ENCODE peak calls at places on chromosome 7, in ten cellular contexts. X is heart right ventricle; R is lower lobe of right lung; V is T-helper 17 cell; B is memory B cell; I is HCT116; K is activated CD8-positive, alpha-beta memory T cell treated with anti-CD3 and anti-CD28 coated beads, Interleukin-2, amount 10 ng/mL, durations not matched to agents 7 days and 5 days; N is natural killer cell; Q is activated CD4-positive, alpha-beta T cell treated with anti-CD3 and anti-CD28 coated beads for 36 hours; H is HepG2. P is an unnamed sample.

GRCh38 chr7:6476596-6477374 is 29.0 kb upstream of the DAGLB start:
- ATAC-seq in X (no peak), R (peak; percentile 24), V (no peak), B (no peak), I (no peak), K (no peak), N (no peak), Q (peak; percentile 21), H (peak; percentile 13), P (no peak)

GRCh38 chr7:102444961-102445673 is 11.7 kb downstream of the ORAI2 start:
- ATAC-seq in X (no peak), R (no peak), V (peak; percentile 24), B (peak; percentile 55), I (no peak), K (no peak), N (no peak), Q (no peak), H (no peak), P (no peak)

GRCh38 chr7:155872678-155873369 is 60.6 kb upstream of the SHH start:
- ATAC-seq in X (no peak), R (no peak), V (no peak), B (no peak), I (no peak), K (no peak), N (no peak), Q (no peak), H (peak; percentile 26), P (no peak)

GRCh38 chr7:130491841-130492518 is at the start of gene MEST:
- ATAC-seq in X (no peak), R (peak; percentile 62), V (no peak), B (no peak), I (no peak), K (no peak), N (no peak), Q (peak; percentile 55), H (no peak), P (peak; percentile 45)

GRCh38 chr7:151428393-151429231 is 11.3 kb downstream of the CRYGN start:
- ATAC-seq in X (no peak), R (peak; percentile 58), V (no peak), B (no peak), I (no peak), K (no peak), N (no peak), Q (no peak), H (peak; percentile 32), P (no peak)

GRCh38 chr7:33578166-33578565 is 327.2 kb upstream of the BMPER start:
- ATAC-seq in X (no peak), R (no peak), V (no peak), B (no peak), I (no peak), K (no peak), N (no peak), Q (no peak), H (no peak), P (no peak)

GRCh38 chr7:36182854-36183604 is 30.0 kb downstream of the EEPD1 start:
- ATAC-seq in X (peak; percentile 52), R (peak; percentile 21), V (peak; percentile 20), B (no peak), I (no peak), K (no peak), N (no peak), Q (no peak), H (peak; percentile 96), P (no peak)

GRCh38 chr7:155919400-155920067 is 107.3 kb upstream of the SHH start:
- ATAC-seq in X (no peak), R (peak; percentile 2), V (no peak), B (no peak), I (peak; percentile 29), K (no peak), N (no peak), Q (no peak), H (peak; percentile 73), P (no peak)

GRCh38 chr7:36291387-36292316 is 98.0 kb upstream of the ANLN start:
- ATAC-seq in X (peak; percentile 96), R (peak; percentile 93), V (peak; percentile 42), B (peak; percentile 52), I (peak; percentile 81), K (peak; percentile 58), N (peak; percentile 70), Q (peak; percentile 53), H (peak; percentile 66), P (peak; percentile 89)

GRCh38 chr7:90346326-90347125 is at the start of gene GTPBP10:
- ATAC-seq in X (peak; percentile 100), R (peak; percentile 100), V (peak; percentile 94), B (peak; percentile 88), I (peak; percentile 98), K (peak; percentile 99), N (peak; percentile 99), Q (peak; percentile 96), H (peak; percentile 91), P (peak; percentile 100)

GRCh38 chr7:98187138-98187502 is 24.1 kb upstream of the BHLHA15 start:
- ATAC-seq in X (no peak), R (no peak), V (no peak), B (no peak), I (no peak), K (no peak), N (no peak), Q (no peak), H (no peak), P (no peak)

GRCh38 chr7:158494162-158494586 is 93.4 kb downstream of the PTPRN2 start:
- ATAC-seq in X (no peak), R (no peak), V (no peak), B (no peak), I (no peak), K (no peak), N (peak; percentile 40), Q (peak; percentile 55), H (peak; percentile 29), P (no peak)

GRCh38 chr7:43669286-43670081 is 59.8 kb downstream of the COA1 start:
- ATAC-seq in X (no peak), R (no peak), V (peak; percentile 87), B (peak; percentile 89), I (no peak), K (peak; percentile 90), N (no peak), Q (peak; percentile 85), H (no peak), P (no peak)

GRCh38 chr7:30613366-30614325 is 19.0 kb downstream of the GARS1 start:
- ATAC-seq in X (no peak), R (no peak), V (no peak), B (no peak), I (no peak), K (no peak), N (no peak), Q (peak; percentile 24), H (no peak), P (no peak)

P was measured in esophagus mucosa.